ENCODE peak calls at places on chromosomes 6 and 20, in six cellular contexts. V is A549, Z is HepG2, D is GM12878, M is endothelial cell of umbilical vein, F is K562. Y is an unnamed sample.

GRCh38 chr20:5933802-5934436 is 16.4 kb downstream of the TRMT6 start:
- DNase-seq in V (peak), Z (peak), D (peak), M (peak), F (no peak), Y (peak)

GRCh38 chr20:57620274-57620990 is at the start of gene ZBP1:
- DNase-seq in V (no peak), Z (no peak), D (peak), M (no peak), F (no peak), Y (no peak)

GRCh38 chr6:24257282-24257681 is 100.6 kb downstream of the DCDC2 start:
- DNase-seq in V (no peak), Z (peak), D (no peak), M (no peak), F (no peak), Y (no peak)

GRCh38 chr6:75893058-75893775 is 144.2 kb downstream of the MYO6 start:
- DNase-seq in V (peak), Z (peak), D (peak), M (peak), F (peak), Y (peak)

GRCh38 chr6:35203680-35204079 is 10.1 kb upstream of the SCUBE3 start:
- DNase-seq in V (no peak), Z (no peak), D (no peak), M (no peak), F (no peak), Y (no peak)

GRCh38 chr20:40991181-40991889 is 37.3 kb upstream of the TOP1 start:
- DNase-seq in V (no peak), Z (no peak), D (peak), M (peak), F (no peak), Y (peak)

GRCh38 chr20:19987046-19987445 is 30.1 kb upstream of the NAA20 start:
- DNase-seq in V (no peak), Z (no peak), D (no peak), M (no peak), F (no peak), Y (no peak)

GRCh38 chr20:145877-146276 is 3.5 kb downstream of the DEFB126 start:
- DNase-seq in V (no peak), Z (no peak), D (no peak), M (no peak), F (no peak), Y (no peak)

GRCh38 chr6:168650686-168651085 is 209.7 kb downstream of the SMOC2 start:
- DNase-seq in V (no peak), Z (no peak), D (no peak), M (no peak), F (no peak), Y (no peak)

GRCh38 chr6:88141641-88142298 is 24.4 kb downstream of the CNR1 start:
- DNase-seq in V (no peak), Z (no peak), D (peak), M (no peak), F (no peak), Y (no peak)

GRCh38 chr20:25459916-25460590 is 52.6 kb downstream of the GINS1 start:
- DNase-seq in V (no peak), Z (no peak), D (no peak), M (no peak), F (no peak), Y (peak)

GRCh38 chr20:25460591-25461280 is 53.3 kb downstream of the GINS1 start:
- DNase-seq in V (no peak), Z (no peak), D (no peak), M (no peak), F (no peak), Y (no peak)

GRCh38 chr20:25457886-25458680 is 50.6 kb downstream of the GINS1 start:
- DNase-seq in V (no peak), Z (no peak), D (no peak), M (no peak), F (no peak), Y (no peak)

GRCh38 chr20:25461281-25461650 is 53.8 kb downstream of the GINS1 start:
- DNase-seq in V (no peak), Z (no peak), D (no peak), M (no peak), F (no peak), Y (no peak)

DNA sequence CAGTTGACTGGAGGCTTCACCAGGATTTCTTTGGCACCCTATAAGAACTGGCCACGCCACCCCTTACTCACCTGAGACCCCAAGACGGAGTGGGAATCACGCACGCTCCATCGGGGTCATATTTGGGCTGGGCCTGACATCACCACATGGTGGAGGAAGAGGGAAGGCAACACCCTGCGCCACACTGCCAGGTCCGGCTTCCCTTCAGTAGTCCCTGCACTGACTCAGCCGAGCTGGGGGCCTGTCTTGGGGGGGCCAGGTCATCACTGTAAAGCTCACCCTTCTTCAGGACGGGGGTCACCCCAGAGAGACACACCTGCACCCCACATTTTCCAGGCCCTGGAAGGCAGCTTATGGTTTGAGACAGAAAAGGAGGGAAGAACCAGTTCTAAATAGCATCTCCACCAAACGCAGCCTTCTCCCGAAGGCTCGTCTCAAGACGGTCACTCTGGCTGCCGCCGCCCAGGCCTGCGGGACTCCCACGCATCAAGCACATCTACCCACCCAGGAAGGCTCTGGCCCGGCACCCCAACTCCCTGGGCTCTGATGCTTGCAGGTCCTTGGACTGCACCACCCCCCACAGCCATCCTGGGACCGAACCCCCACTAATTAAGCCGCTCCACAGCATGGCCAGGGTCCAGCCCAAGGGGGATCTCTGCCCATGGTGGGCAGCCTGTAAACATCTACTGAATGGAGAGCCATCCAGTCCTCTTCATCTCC is 51.8 kb downstream of the GINS1 start:
- DNase-seq in V (no peak), Z (no peak), D (no peak), M (no peak), F (no peak), Y (no peak)
- TF ChIP-seq MYC in V (no peak), Z (no peak), D (no peak), M (no peak), F (no peak), Y (no peak)

DNA sequence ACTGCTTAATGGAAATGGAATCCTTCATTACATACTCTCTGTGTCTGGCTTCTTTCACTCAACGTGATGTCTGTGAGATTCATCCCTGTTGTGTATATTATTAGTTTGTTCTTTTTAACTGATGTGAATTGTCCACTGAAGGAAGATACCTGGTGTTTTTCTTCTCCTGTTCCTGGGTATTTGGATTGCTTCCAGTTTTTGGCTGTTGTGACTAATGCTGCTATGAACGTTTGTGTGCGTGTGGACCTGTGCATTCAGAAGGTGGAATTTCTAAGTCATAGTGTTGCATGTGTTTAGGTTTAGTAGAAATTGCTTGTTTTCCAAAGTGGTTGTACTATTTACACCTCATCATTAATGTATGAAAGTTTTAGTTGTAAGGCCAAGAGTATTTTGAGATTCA is 3.8 kb downstream of the TULP4 start:
- DNase-seq in V (no peak), Z (no peak), D (no peak), M (peak), F (no peak), Y (no peak)
- TF ChIP-seq MYC in V (no peak), Z (no peak), D (no peak), M (no peak), F (no peak), Y (no peak)

GRCh38 chr6:100704941-100705340 is 176.2 kb downstream of the ASCC3 start:
- DNase-seq in V (no peak), Z (no peak), D (no peak), M (no peak), F (no peak), Y (no peak)

GRCh38 chr6:100700009-100700408 is 181.1 kb downstream of the ASCC3 start:
- DNase-seq in V (no peak), Z (no peak), D (no peak), M (no peak), F (no peak), Y (no peak)

GRCh38 chr6:100706491-100706890 is 174.6 kb downstream of the ASCC3 start:
- DNase-seq in V (no peak), Z (no peak), D (no peak), M (no peak), F (no peak), Y (no peak)

DNA sequence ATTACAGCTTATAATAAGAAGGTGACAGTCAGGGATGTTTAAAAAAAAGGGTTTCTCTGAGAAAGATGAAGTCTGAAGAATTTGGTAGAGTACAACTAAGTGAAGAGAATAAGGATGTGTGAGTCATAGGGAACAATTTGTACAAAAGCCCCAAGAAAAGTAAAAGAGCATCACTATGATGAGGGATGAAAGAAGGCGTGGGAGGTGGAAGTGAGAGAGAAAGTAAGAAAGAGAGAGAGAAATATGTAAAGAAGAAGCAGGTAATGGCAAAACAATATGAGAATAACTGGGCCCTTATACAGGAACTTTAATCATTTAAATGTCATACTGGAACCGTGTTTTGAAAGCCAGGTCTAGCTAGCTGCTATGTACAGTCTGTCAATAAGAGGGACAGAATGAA is 179.4 kb downstream of the ASCC3 start:
- DNase-seq in V (no peak), Z (no peak), D (no peak), M (no peak), F (no peak), Y (no peak)
- TF ChIP-seq MYC in V (no peak), Z (no peak), D (no peak), M (no peak), F (no peak), Y (no peak)

DNA sequence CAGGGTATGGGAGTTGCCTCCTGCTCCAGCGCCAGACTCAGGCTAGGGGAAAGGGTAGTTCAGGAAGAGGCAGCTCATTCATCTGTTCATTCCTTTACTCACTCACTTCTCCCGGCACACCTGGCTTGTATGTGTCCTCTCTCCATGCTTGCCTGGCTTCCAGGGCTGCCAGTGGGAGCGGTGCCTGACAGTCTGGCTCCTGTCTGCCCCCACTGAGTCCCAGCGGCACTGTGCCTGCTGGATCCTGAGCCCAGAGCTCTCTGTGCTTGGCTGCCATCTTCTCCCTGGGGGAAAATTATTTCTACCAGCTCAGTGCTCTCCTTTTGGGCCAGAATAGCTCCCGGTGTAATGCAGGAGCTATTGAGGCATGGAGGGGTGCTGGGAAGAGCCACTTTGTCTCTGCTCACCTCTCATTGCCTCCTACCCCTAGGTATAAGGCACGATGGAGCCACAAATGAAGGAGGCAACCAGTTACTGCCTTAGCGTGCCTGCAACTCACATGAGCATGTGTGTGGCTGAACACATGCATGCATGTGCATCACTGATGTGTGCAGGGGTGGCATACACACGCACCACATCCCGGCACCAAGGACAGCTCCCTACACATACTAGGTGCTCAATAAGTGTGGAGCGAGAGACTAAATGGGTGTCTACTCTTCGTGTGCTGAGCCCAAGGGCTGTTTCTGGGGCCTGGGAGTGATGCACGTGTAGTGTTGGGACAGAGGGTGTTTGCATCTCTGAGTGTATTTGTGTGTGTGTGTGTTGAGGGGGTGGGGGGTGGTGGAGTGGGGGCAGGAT is 46.6 kb downstream of the CDH22 start:
- DNase-seq in V (no peak), Z (no peak), D (no peak), M (no peak), F (no peak), Y (no peak)
- TF ChIP-seq MYC in V (no peak), Z (no peak), D (no peak), M (no peak), F (no peak), Y (no peak)

GRCh38 chr6:106614592-106615301 is 14.6 kb downstream of the RTN4IP1 start:
- DNase-seq in V (no peak), Z (no peak), D (no peak), M (no peak), F (no peak), Y (no peak)
- TF ChIP-seq MYC in V (no peak), Z (no peak), D (no peak), M (no peak), F (no peak), Y (no peak)

GRCh38 chr20:53866787-53867740 is 203.3 kb downstream of the BCAS1 start:
- DNase-seq in V (no peak), Z (peak), D (peak), M (no peak), F (no peak), Y (no peak)
- TF ChIP-seq MYC in V (no peak), Z (no peak), D (no peak), M (no peak), F (no peak), Y (no peak)

GRCh38 chr6:70241991-70242420 is 60.9 kb downstream of the COL9A1 start:
- DNase-seq in V (no peak), Z (peak), D (no peak), M (no peak), F (peak), Y (no peak)
- TF ChIP-seq MYC in V (no peak), Z (no peak), D (no peak), M (no peak), F (no peak), Y (no peak)

Y was measured in NB4.